ENCODE peak calls at places on chromosome 21, in nine cellular contexts. D, F, I, M, R, B, A, T and C are unnamed samples.

GRCh38 chr21:32562426-32562825 is 22.9 kb downstream of the TCP10L start:
- DNase-seq in T (no peak), D (no peak), B (peak; percentile 91), M (peak; percentile 63), F (no peak), R (no peak), A (peak; percentile 73), I (no peak), C (no peak)

GRCh38 chr21:16773206-16773605 is 739.6 kb upstream of the CXADR start:
- DNase-seq in M (peak; percentile 22), A (no peak), T (no peak), R (no peak), I (no peak), F (no peak), B (peak; percentile 59), D (no peak), C (no peak)

GRCh38 chr21:22728091-22728490 is 1729.9 kb downstream of the NCAM2 start:
- DNase-seq in M (no peak), T (no peak), B (no peak), D (no peak), I (no peak), R (no peak), A (no peak), F (no peak), C (no peak)

GRCh38 chr21:44487831-44488230 is 32.5 kb downstream of the LRRC3 start:
- DNase-seq in I (no peak), A (peak; percentile 10), T (no peak), B (peak; percentile 12), M (no peak), D (no peak), R (peak; percentile 52), F (no peak), C (no peak)

GRCh38 chr21:29133796-29134195 is 3.4 kb downstream of the MAP3K7CL start:
- DNase-seq in R (no peak), B (no peak), M (no peak), I (no peak), F (no peak), T (no peak), A (no peak), D (no peak), C (no peak)

GRCh38 chr21:42532466-42533181 is 19.0 kb downstream of the SLC37A1 start:
- DNase-seq in R (no peak), F (peak; percentile 90), M (peak; percentile 34), T (no peak), B (peak; percentile 7), D (no peak), A (no peak), I (no peak), C (no peak)

GRCh38 chr21:17711896-17712295 is 99.2 kb upstream of the BTG3 start:
- DNase-seq in B (peak; percentile 12), T (no peak), D (no peak), F (no peak), M (no peak), R (no peak), A (no peak), I (no peak), C (no peak)

GRCh38 chr21:44482581-44483287 is 27.4 kb downstream of the LRRC3 start:
- DNase-seq in A (no peak), R (no peak), M (no peak), F (no peak), D (no peak), B (no peak), T (no peak), I (no peak), C (no peak)

GRCh38 chr21:33309778-33310177 is 15.0 kb upstream of the IFNAR1 start:
- DNase-seq in B (no peak), R (no peak), I (no peak), T (no peak), M (no peak), D (no peak), F (no peak), A (no peak), C (no peak)

GRCh38 chr21:26007911-26008579 is 162.5 kb downstream of the APP start:
- DNase-seq in D (peak; percentile 59), F (no peak), T (no peak), I (no peak), R (no peak), B (peak; percentile 81), A (no peak), M (peak; percentile 24), C (no peak)

GRCh38 chr21:16419188-16419874 is 689.5 kb downstream of the USP25 start:
- DNase-seq in I (peak; percentile 1), A (peak; percentile 96), R (no peak), F (peak; percentile 75), D (no peak), M (peak; percentile 27), B (peak; percentile 44), T (no peak), C (no peak)

GRCh38 chr21:37421306-37421705 is 54.7 kb downstream of the DYRK1A start:
- DNase-seq in R (no peak), M (no peak), A (no peak), I (no peak), F (no peak), D (no peak), T (no peak), B (no peak), C (no peak)

GRCh38 chr21:38308010-38308784 is 51.4 kb downstream of the KCNJ15 start:
- DNase-seq in T (no peak), F (no peak), A (no peak), I (no peak), D (no peak), B (peak; percentile 88), M (peak; percentile 45), R (no peak), C (no peak)

GRCh38 chr21:31198575-31198974 is 145.5 kb downstream of the TIAM1 start:
- DNase-seq in B (peak; percentile 44), F (no peak), D (peak; percentile 10), M (peak; percentile 54), T (no peak), R (no peak), A (no peak), I (no peak), C (no peak)

GRCh38 chr21:35643176-35643575 is 417.1 kb downstream of the SETD4 start:
- DNase-seq in F (no peak), D (no peak), T (no peak), I (no peak), R (no peak), M (no peak), A (peak; percentile 44), B (peak; percentile 73), C (no peak)

GRCh38 chr21:25938673-25939395 is 204.1 kb downstream of the GABPA start:
- DNase-seq in F (no peak), I (no peak), M (no peak), D (no peak), T (no peak), A (no peak), R (no peak), B (no peak), C (no peak)